ENCODE peak calls at places on chromosomes 5 and 9, in five cellular contexts. T, Q, E, W and F are unnamed samples.

GRCh38 chr5:121053055-121053985 is 589.2 kb downstream of the PRR16 start:
- DNase-seq in T (peak; percentile 3), Q (no peak), E (no peak), W (peak; percentile 46), F (no peak)

GRCh38 chr9:121447341-121447834 is 52.3 kb downstream of the GGTA1 start:
- DNase-seq in T (peak; percentile 47), Q (peak; percentile 76), E (no peak), W (no peak), F (no peak)

GRCh38 chr5:10676224-10676623 is 84.8 kb downstream of the DAP start:
- DNase-seq in T (no peak), Q (peak; percentile 17), E (no peak), W (peak; percentile 72), F (peak; percentile 72)

GRCh38 chr5:73605223-73606087 is 20.5 kb upstream of the ARHGEF28 start:
- DNase-seq in T (no peak), Q (peak; percentile 42), E (no peak), W (no peak), F (no peak)

GRCh38 chr9:37456808-37457207 is 8.4 kb downstream of the ZBTB5 start:
- DNase-seq in T (no peak), Q (no peak), E (no peak), W (no peak), F (no peak)

GRCh38 chr9:135991771-135992170 is 30.6 kb upstream of the UBAC1 start:
- DNase-seq in T (no peak), Q (no peak), E (no peak), W (no peak), F (no peak)

GRCh38 chr9:135857371-135857786 is 50.0 kb downstream of the CAMSAP1 start:
- DNase-seq in T (peak; percentile 55), Q (peak; percentile 72), E (no peak), W (no peak), F (no peak)

GRCh38 chr9:117523531-117524153 is 108.8 kb upstream of the ASTN2 start:
- DNase-seq in T (no peak), Q (no peak), E (no peak), W (no peak), F (no peak)

GRCh38 chr5:8864053-8864452 is 681.8 kb downstream of the SEMA5A start:
- DNase-seq in T (peak; percentile 32), Q (peak; percentile 28), E (no peak), W (no peak), F (no peak)

GRCh38 chr9:116377179-116377790 is 223.7 kb downstream of the PAPPA start:
- DNase-seq in T (peak; percentile 69), Q (peak; percentile 75), E (no peak), W (no peak), F (no peak)

GRCh38 chr9:90801175-90801506 is 478 bp upstream of the SYK start:
- DNase-seq in T (no peak), Q (no peak), E (no peak), W (no peak), F (no peak)

GRCh38 chr5:61449756-61450155 is 117.7 kb downstream of the ZSWIM6 start:
- DNase-seq in T (no peak), Q (no peak), E (no peak), W (no peak), F (no peak)

GRCh38 chr5:91382530-91383026 is 539 bp downstream of the ARRDC3 start:
- DNase-seq in T (peak; percentile 60), Q (peak; percentile 33), E (peak; percentile 31), W (no peak), F (no peak)

GRCh38 chr5:158648631-158649030 is 451.1 kb downstream of the EBF1 start:
- DNase-seq in T (no peak), Q (no peak), E (no peak), W (no peak), F (no peak)

GRCh38 chr9:21817176-21817575 is 14.7 kb downstream of the MTAP start:
- DNase-seq in T (peak; percentile 76), Q (peak; percentile 71), E (no peak), W (no peak), F (no peak)

GRCh38 chr5:34597034-34597433 is 59.1 kb upstream of the RAI14 start:
- DNase-seq in T (no peak), Q (no peak), E (no peak), W (no peak), F (no peak)

GRCh38 chr5:72427488-72428437 is 79.4 kb downstream of the ZNF366 start:
- DNase-seq in T (peak; percentile 73), Q (peak; percentile 49), E (no peak), W (no peak), F (no peak)

GRCh38 chr5:161421067-161421466 is 125.5 kb downstream of the GABRB2 start:
- DNase-seq in T (no peak), Q (no peak), E (no peak), W (no peak), F (no peak)

GRCh38 chr5:157571357-157571827 is 4.2 kb downstream of the ADAM19 start:
- DNase-seq in T (peak; percentile 25), Q (peak; percentile 77), E (peak; percentile 75), W (no peak), F (no peak)

GRCh38 chr5:73544429-73545402 is 20.7 kb downstream of the ANKRA2 start:
- DNase-seq in T (no peak), Q (no peak), E (no peak), W (peak; percentile 21), F (no peak)

GRCh38 chr5:170603578-170604565 is 100.1 kb downstream of the KCNIP1 start:
- DNase-seq in T (peak; percentile 48), Q (peak; percentile 6), E (no peak), W (peak; percentile 84), F (no peak)

GRCh38 chr9:119951591-119951990 is 582.4 kb upstream of the BRINP1 start:
- DNase-seq in T (no peak), Q (no peak), E (no peak), W (no peak), F (no peak)

GRCh38 chr5:44809215-44809955 is 638 bp downstream of the MRPS30 start:
- DNase-seq in T (peak; percentile 61), Q (peak; percentile 62), E (no peak), W (peak; percentile 41), F (peak; percentile 51)

GRCh38 chr5:80860934-80861613 is 99.1 kb upstream of the RASGRF2 start:
- DNase-seq in T (no peak), Q (peak; percentile 60), E (no peak), W (no peak), F (no peak)

GRCh38 chr5:40410231-40410861 is 269.4 kb upstream of the PTGER4 start:
- DNase-seq in T (peak; percentile 72), Q (peak; percentile 49), E (no peak), W (no peak), F (no peak)

GRCh38 chr9:277595-278330 is 63.1 kb downstream of the DOCK8 start:
- DNase-seq in T (no peak), Q (no peak), E (no peak), W (no peak), F (no peak)

GRCh38 chr5:150487199-150488061 is 20.5 kb upstream of the NDST1 start:
- DNase-seq in T (peak; percentile 49), Q (peak; percentile 34), E (no peak), W (peak; percentile 42), F (no peak)
- TF ChIP-seq CTCF in T (no peak), Q (peak; percentile 22), E (peak; percentile 41), W (peak; percentile 40), F (peak; percentile 67)

GRCh38 chr9:20683351-20684034 is 566 bp upstream of the FOCAD start:
- DNase-seq in T (peak; percentile 75), Q (peak; percentile 70), E (no peak), W (peak; percentile 45), F (no peak)
- H3K27ac ChIP-seq in T (peak overlapping the region; percentile 58), Q (peak overlapping the region; percentile 19), E (no peak overlapping the region), W (peak overlapping the region; percentile 55), F (peak overlapping the region; percentile 83)

GRCh38 chr9:2017459-2018161 is 2.5 kb downstream of the SMARCA2 start:
- DNase-seq in T (peak; percentile 80), Q (peak; percentile 80), E (no peak), W (peak; percentile 70), F (peak; percentile 62)

GRCh38 chr9:2018162-2018643 is 3.1 kb downstream of the SMARCA2 start:
- DNase-seq in T (no peak), Q (no peak), E (no peak), W (no peak), F (no peak)

GRCh38 chr9:2019723-2020122 is 4.6 kb downstream of the SMARCA2 start:
- DNase-seq in T (no peak), Q (no peak), E (no peak), W (no peak), F (no peak)

GRCh38 chr9:2017209-2017458 is 2.0 kb downstream of the SMARCA2 start:
- DNase-seq in T (no peak), Q (peak; percentile 31), E (no peak), W (no peak), F (no peak)

GRCh38 chr9:2018764-2019548 is 3.8 kb downstream of the SMARCA2 start:
- DNase-seq in T (no peak), Q (no peak), E (no peak), W (no peak), F (no peak)
- H3K4me3 ChIP-seq in T (peak overlapping the region; percentile 94), Q (no peak overlapping the region), E (peak overlapping the region; percentile 95), W (peak overlapping the region; percentile 90), F (peak overlapping the region; percentile 62)

DNA sequence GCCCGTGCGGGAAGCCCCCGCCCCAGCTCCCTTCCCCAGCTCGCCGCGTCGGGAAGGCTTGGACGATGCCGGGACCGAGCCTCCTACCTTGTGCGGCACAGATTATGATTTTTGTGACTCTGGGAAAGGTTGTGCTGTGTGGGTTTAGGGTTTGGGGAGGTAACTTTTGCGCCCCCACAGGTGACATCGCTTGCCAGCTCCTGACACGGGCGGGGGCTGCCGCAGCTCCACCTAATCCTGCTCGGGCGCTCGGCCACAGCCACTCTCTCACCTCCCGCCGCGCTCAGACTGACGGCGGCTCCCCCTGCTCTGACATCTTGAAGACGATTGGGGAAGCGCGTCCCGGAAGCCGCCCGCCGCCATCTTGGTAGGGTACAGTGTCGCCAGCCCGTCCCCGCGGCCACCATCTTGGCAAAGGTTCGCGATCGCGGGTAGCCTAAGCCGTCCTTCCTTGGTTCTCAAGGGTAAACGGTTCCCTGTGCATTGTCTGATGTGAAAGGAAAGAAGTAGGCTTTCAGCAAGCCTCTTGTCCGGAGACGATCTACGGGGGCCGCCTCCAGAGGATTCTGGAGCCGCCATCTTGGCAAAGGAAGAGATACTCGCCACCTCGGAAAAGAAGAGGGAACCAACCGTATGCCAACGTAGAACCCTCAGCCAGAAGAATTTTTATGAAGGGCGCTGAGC is 1.7 kb upstream of the NR3C1 start:
- DNase-seq in T (peak; percentile 82), Q (peak; percentile 72), E (no peak), W (peak; percentile 76), F (peak; percentile 82)
- TF ChIP-seq CTCF in T (peak; percentile 11), Q (no peak), E (peak; percentile 24), W (peak; percentile 29), F (no peak)

DNA sequence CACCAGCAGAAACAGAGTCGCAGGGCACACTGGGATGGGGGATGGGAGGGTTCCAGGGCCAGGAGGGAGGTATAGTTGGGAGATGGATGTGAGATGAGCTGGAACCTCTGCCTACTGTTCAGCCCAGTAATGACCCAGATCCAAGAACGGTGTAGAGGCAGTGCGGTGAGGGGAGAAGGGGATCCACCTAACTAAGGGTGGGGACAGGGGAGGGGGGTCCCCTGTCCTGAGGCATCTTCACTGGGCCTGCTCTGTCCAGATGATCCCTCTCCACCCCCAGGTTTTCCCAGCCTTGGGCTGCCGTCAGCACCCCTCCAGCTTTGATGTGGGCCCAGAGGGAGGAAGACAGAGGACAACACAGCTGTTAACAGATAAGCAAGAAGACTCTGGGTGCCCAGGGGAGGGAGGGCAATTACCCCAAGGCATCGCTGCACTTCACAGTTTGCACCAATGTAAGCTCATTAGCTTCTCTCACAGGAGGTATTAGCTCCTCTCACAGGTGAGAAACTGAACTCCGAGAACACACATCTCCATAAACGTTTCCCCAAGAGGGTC is 19.3 kb downstream of the BICD2 start:
- DNase-seq in T (no peak), Q (no peak), E (no peak), W (no peak), F (no peak)
- H3K27ac ChIP-seq in T (no peak overlapping the region), Q (no peak overlapping the region), E (no peak overlapping the region), W (no peak overlapping the region), F (no peak overlapping the region)